ENCODE peak calls at places on chromosome 20, in seven cellular contexts. S is AG10803, L is stomach, G is pancreas, W is ovary, Z is HFF-Myc, F is mucosa of descending colon. U is an unnamed sample.

GRCh38 chr20:60211618-60212463 is 253.6 kb downstream of the CDH26 start:
- DNase-seq in S (no peak), L (no peak), G (no peak), W (no peak), Z (no peak), F (no peak), U (no peak)

GRCh38 chr20:47785900-47786762 is 850 bp upstream of the SULF2 start:
- DNase-seq in S (peak; percentile 83), L (peak; percentile 53), G (peak; percentile 61), W (peak; percentile 82), Z (no peak), F (peak; percentile 69), U (no peak)

GRCh38 chr20:20370087-20370575 is 2.2 kb downstream of the INSM1 start:
- DNase-seq in S (no peak), L (no peak), G (no peak), W (no peak), Z (no peak), F (no peak), U (no peak)

GRCh38 chr20:52945862-52946522 is 26.2 kb upstream of the TSHZ2 start:
- DNase-seq in S (no peak), L (no peak), G (no peak), W (no peak), Z (no peak), F (no peak), U (no peak)

GRCh38 chr20:35305682-35306556 is 13.7 kb upstream of the FAM83C start:
- DNase-seq in S (peak; percentile 99), L (peak; percentile 60), G (no peak), W (no peak), Z (peak; percentile 95), F (peak; percentile 70), U (no peak)

GRCh38 chr20:58277578-58278344 is 31.8 kb upstream of the RAB22A start:
- DNase-seq in S (no peak), L (no peak), G (no peak), W (no peak), Z (no peak), F (no peak), U (no peak)

GRCh38 chr20:43844778-43845614 is 69.7 kb upstream of the TOX2 start:
- DNase-seq in S (peak; percentile 96), L (no peak), G (no peak), W (peak; percentile 26), Z (peak; percentile 89), F (no peak), U (no peak)

GRCh38 chr20:59437601-59438031 is 137.2 kb downstream of the EDN3 start:
- DNase-seq in S (no peak), L (no peak), G (no peak), W (no peak), Z (no peak), F (no peak), U (no peak)

GRCh38 chr20:8330785-8331699 is 199.0 kb downstream of the PLCB1 start:
- DNase-seq in S (no peak), L (no peak), G (no peak), W (no peak), Z (no peak), F (no peak), U (no peak)

GRCh38 chr20:33828326-33828834 is 17.2 kb downstream of the CHMP4B start:
- DNase-seq in S (no peak), L (no peak), G (no peak), W (no peak), Z (no peak), F (no peak), U (no peak)

GRCh38 chr20:50642288-50642803 is 49.0 kb downstream of the RIPOR3 start:
- DNase-seq in S (peak; percentile 18), L (no peak), G (no peak), W (no peak), Z (no peak), F (no peak), U (no peak)

GRCh38 chr20:16476032-16476431 is 97.2 kb downstream of the KIF16B start:
- DNase-seq in S (peak; percentile 55), L (no peak), G (no peak), W (no peak), Z (no peak), F (no peak), U (no peak)

GRCh38 chr20:433300-433975 is 25.3 kb downstream of the RBCK1 start:
- DNase-seq in S (no peak), L (no peak), G (no peak), W (no peak), Z (no peak), F (no peak), U (peak; percentile 38)

GRCh38 chr20:33669873-33670640 is 3.3 kb downstream of the ACTL10 start:
- DNase-seq in S (no peak), L (no peak), G (no peak), W (peak; percentile 38), Z (no peak), F (peak; percentile 43), U (no peak)

GRCh38 chr20:12177657-12178293 is 260.1 kb downstream of the BTBD3 start:
- DNase-seq in S (no peak), L (no peak), G (peak; percentile 20), W (no peak), Z (no peak), F (no peak), U (no peak)

GRCh38 chr20:2093200-2093781 is 8.3 kb upstream of the STK35 start:
- DNase-seq in S (no peak), L (peak; percentile 43), G (no peak), W (no peak), Z (no peak), F (no peak), U (no peak)

DNA sequence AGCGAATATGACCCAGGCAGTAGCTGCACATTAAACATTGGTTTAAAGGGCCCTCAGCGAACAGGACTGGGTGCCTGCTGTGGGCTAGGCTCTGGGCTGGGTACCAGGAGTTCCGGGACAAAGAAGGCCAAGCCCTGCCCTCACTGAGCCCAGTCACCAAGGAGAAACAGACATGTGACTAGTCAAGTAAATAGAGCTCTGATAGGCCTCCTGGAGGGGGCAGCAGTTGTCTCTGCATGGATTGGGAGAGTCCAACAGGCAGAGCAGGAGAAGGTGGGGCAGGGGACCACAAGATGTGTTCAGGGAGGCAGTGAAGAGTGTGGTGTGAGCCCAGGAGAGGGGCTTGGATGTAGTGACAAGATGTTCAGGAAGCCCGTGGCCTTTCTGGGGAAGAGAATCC is 3.1 kb downstream of the HM13 start:
- DNase-seq in S (peak; percentile 64), L (peak; percentile 74), G (peak; percentile 79), W (no peak), Z (peak; percentile 32), F (no peak), U (no peak)
- TF ChIP-seq CTCF in S (peak; percentile 55), L (no peak), G (no peak), W (no peak), Z (peak; percentile 37), F (no peak), U (no peak)

GRCh38 chr20:10360878-10361277 is 73.1 kb downstream of the MKKS start:
- DNase-seq in S (no peak), L (no peak), G (no peak), W (no peak), Z (no peak), F (no peak), U (no peak)

GRCh38 chr20:10359621-10360040 is 74.4 kb downstream of the MKKS start:
- DNase-seq in S (no peak), L (no peak), G (no peak), W (no peak), Z (no peak), F (no peak), U (no peak)

GRCh38 chr20:10357061-10357708 is 76.8 kb downstream of the MKKS start:
- DNase-seq in S (no peak), L (no peak), G (no peak), W (no peak), Z (no peak), F (no peak), U (no peak)

GRCh38 chr20:10356628-10357027 is 77.4 kb downstream of the MKKS start:
- DNase-seq in S (no peak), L (no peak), G (no peak), W (no peak), Z (no peak), F (no peak), U (no peak)

GRCh38 chr20:10357974-10358373 is 76.0 kb downstream of the MKKS start:
- DNase-seq in S (no peak), L (no peak), G (no peak), W (no peak), Z (no peak), F (no peak), U (no peak)
- TF ChIP-seq CTCF in S (peak; percentile 53), L (no peak), G (peak; percentile 8), W (peak; percentile 23), Z (peak; percentile 23), F (no peak), U (peak; percentile 75)

GRCh38 chr20:49545572-49545971 is 22.4 kb downstream of the PTGIS start:
- DNase-seq in S (no peak), L (no peak), G (no peak), W (no peak), Z (no peak), F (no peak), U (no peak)
- TF ChIP-seq CTCF in S (peak; percentile 12), L (no peak), G (no peak), W (no peak), Z (peak; percentile 45), F (no peak), U (no peak)

GRCh38 chr20:62624325-62624690 is 18.0 kb upstream of the SLCO4A1 start:
- DNase-seq in S (no peak), L (peak; percentile 71), G (no peak), W (peak; percentile 37), Z (no peak), F (peak; percentile 82), U (no peak)
- TF ChIP-seq CTCF in S (no peak), L (no peak), G (no peak), W (no peak), Z (no peak), F (peak; percentile 28), U (no peak)

GRCh38 chr20:24166412-24166811 is 177.8 kb upstream of the GGTLC1 start:
- DNase-seq in S (no peak), L (no peak), G (no peak), W (no peak), Z (no peak), F (no peak), U (no peak)

GRCh38 chr20:24165336-24166126 is 177.0 kb upstream of the GGTLC1 start:
- DNase-seq in S (no peak), L (no peak), G (no peak), W (no peak), Z (no peak), F (no peak), U (no peak)

GRCh38 chr20:24166127-24166389 is 177.5 kb upstream of the GGTLC1 start:
- DNase-seq in S (no peak), L (no peak), G (no peak), W (no peak), Z (no peak), F (no peak), U (no peak)

GRCh38 chr20:24163501-24163900 is 174.9 kb upstream of the GGTLC1 start:
- DNase-seq in S (no peak), L (no peak), G (no peak), W (no peak), Z (no peak), F (no peak), U (no peak)

DNA sequence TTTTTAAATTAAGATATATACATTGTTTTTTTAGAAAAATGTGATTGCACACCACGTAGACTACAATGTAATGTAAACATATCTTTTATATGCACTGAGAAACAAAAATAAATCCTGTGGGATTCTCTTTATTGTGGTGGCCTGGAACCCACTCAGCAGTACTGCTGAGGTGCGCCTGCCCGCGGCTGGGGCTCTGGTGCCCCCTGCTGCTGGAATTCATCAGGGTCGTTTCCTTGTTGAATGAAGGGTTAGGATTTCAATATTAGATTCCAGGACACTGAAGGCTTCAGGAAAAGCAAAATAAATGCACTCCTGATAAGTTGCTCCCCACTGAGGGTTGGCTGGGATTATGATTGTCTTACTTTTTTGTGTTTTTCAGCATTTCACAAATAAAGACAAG is 175.8 kb upstream of the GGTLC1 start:
- DNase-seq in S (no peak), L (no peak), G (no peak), W (no peak), Z (no peak), F (no peak), U (peak; percentile 44)
- TF ChIP-seq CTCF in S (no peak), L (no peak), G (no peak), W (no peak), Z (peak; percentile 33), F (no peak), U (peak; percentile 82)